ENCODE peak calls at places on chromosomes 11 and 22, in four cellular contexts. One of them, this sample, is unnamed. For H3K4me1, the result is how much of the 10 kb centered on the place peaks cover.

GRCh38 chr11:55401011-55401410 is 33.2 kb downstream of the OR4A15 start:
- DNase-seq in neural progenitor cell: no peak
- DNase-seq in right lobe of liver: no peak
- DNase-seq in cardiac muscle cell: no peak
- DNase-seq in this sample: no peak

GRCh38 chr11:69911310-69912160 is 92.3 kb upstream of the FGF3 start:
- DNase-seq in right lobe of liver: peak
- DNase-seq in neural progenitor cell: no peak
- DNase-seq in cardiac muscle cell: no peak
- DNase-seq in this sample: peak

GRCh38 chr11:2769409-2769778 is 69.6 kb upstream of the KCNQ1OT1 start:
- DNase-seq in neural progenitor cell: no peak
- DNase-seq in right lobe of liver: no peak
- DNase-seq in cardiac muscle cell: no peak
- DNase-seq in this sample: no peak

GRCh38 chr11:121699801-121700200 is 247.0 kb upstream of the SORL1-AS1 start:
- DNase-seq in right lobe of liver: no peak
- DNase-seq in cardiac muscle cell: no peak
- DNase-seq in neural progenitor cell: no peak
- DNase-seq in this sample: no peak

GRCh38 chr22:46040471-46041465 is 63.8 kb upstream of the WNT7B start:
- DNase-seq in right lobe of liver: peak
- DNase-seq in cardiac muscle cell: no peak
- DNase-seq in neural progenitor cell: no peak
- DNase-seq in this sample: peak

GRCh38 chr11:113554531-113554930 is 79.3 kb upstream of the DRD2 start:
- DNase-seq in cardiac muscle cell: no peak
- DNase-seq in right lobe of liver: no peak
- DNase-seq in neural progenitor cell: no peak
- DNase-seq in this sample: no peak

GRCh38 chr11:1162498-1163311 is 5.0 kb downstream of the MUC5AC start:
- DNase-seq in neural progenitor cell: no peak
- DNase-seq in right lobe of liver: peak
- DNase-seq in cardiac muscle cell: no peak
- DNase-seq in this sample: peak

GRCh38 chr22:36901411-36902142 is 11.9 kb upstream of the CSF2RB start:
- DNase-seq in cardiac muscle cell: no peak
- DNase-seq in right lobe of liver: no peak
- DNase-seq in neural progenitor cell: no peak
- DNase-seq in this sample: no peak

GRCh38 chr11:87301785-87302540 is 264.2 kb downstream of the TMEM135 start:
- DNase-seq in neural progenitor cell: no peak
- DNase-seq in cardiac muscle cell: no peak
- DNase-seq in right lobe of liver: no peak
- DNase-seq in this sample: no peak

GRCh38 chr11:36023922-36024321 is 80.1 kb downstream of the LDLRAD3 start:
- DNase-seq in right lobe of liver: no peak
- DNase-seq in cardiac muscle cell: peak
- DNase-seq in neural progenitor cell: no peak
- DNase-seq in this sample: no peak

GRCh38 chr11:8262552-8263108 is 1.0 kb downstream of the LMO1 start:
- DNase-seq in neural progenitor cell: peak
- DNase-seq in cardiac muscle cell: peak
- DNase-seq in right lobe of liver: peak
- DNase-seq in this sample: peak

GRCh38 chr11:2912498-2912897 is 16.7 kb downstream of the PHLDA2 start:
- DNase-seq in cardiac muscle cell: peak
- DNase-seq in neural progenitor cell: no peak
- DNase-seq in right lobe of liver: no peak
- DNase-seq in this sample: peak

GRCh38 chr11:57763568-57763967 is 2.0 kb downstream of the CTNND1 start:
- DNase-seq in cardiac muscle cell: peak
- DNase-seq in neural progenitor cell: peak
- DNase-seq in right lobe of liver: no peak
- DNase-seq in this sample: no peak

GRCh38 chr11:112852141-112852853 is 108.9 kb upstream of the NCAM1 start:
- DNase-seq in cardiac muscle cell: no peak
- DNase-seq in right lobe of liver: no peak
- DNase-seq in neural progenitor cell: no peak
- DNase-seq in this sample: no peak

GRCh38 chr11:45237666-45238348 is 48.3 kb downstream of the SYT13 start:
- DNase-seq in neural progenitor cell: peak
- DNase-seq in cardiac muscle cell: peak
- DNase-seq in right lobe of liver: no peak
- DNase-seq in this sample: no peak

GRCh38 chr11:86741489-86742435 is 58.6 kb upstream of the PRSS23 start:
- DNase-seq in cardiac muscle cell: peak
- DNase-seq in right lobe of liver: no peak
- DNase-seq in neural progenitor cell: no peak
- DNase-seq in this sample: no peak

GRCh38 chr11:98561877-98562395 is 458.8 kb upstream of the CNTN5 start:
- DNase-seq in cardiac muscle cell: no peak
- DNase-seq in right lobe of liver: no peak
- DNase-seq in neural progenitor cell: no peak
- DNase-seq in this sample: no peak

GRCh38 chr22:38214248-38215056 is 12.7 kb downstream of the MAFF start:
- DNase-seq in cardiac muscle cell: peak
- DNase-seq in neural progenitor cell: peak
- DNase-seq in right lobe of liver: peak
- DNase-seq in this sample: peak

GRCh38 chr22:38230108-38230825 is 28.5 kb downstream of the MAFF start:
- DNase-seq in neural progenitor cell: peak
- DNase-seq in right lobe of liver: no peak
- DNase-seq in cardiac muscle cell: peak
- DNase-seq in this sample: no peak

GRCh38 chr11:280762-281485 is 2.7 kb downstream of the NLRP6 start:
- DNase-seq in cardiac muscle cell: no peak
- DNase-seq in neural progenitor cell: no peak
- DNase-seq in right lobe of liver: peak
- DNase-seq in this sample: no peak

GRCh38 chr11:86372586-86372985 is 2.1 kb upstream of the CCDC81 start:
- DNase-seq in neural progenitor cell: no peak
- DNase-seq in right lobe of liver: no peak
- DNase-seq in cardiac muscle cell: no peak
- DNase-seq in this sample: no peak

GRCh38 chr11:83194284-83195175 is 1.0 kb downstream of the ANKRD42 start:
- DNase-seq in cardiac muscle cell: peak
- DNase-seq in right lobe of liver: peak
- DNase-seq in neural progenitor cell: peak
- DNase-seq in this sample: peak

GRCh38 chr22:21978564-21979386 is 3.8 kb downstream of the TOP3B start:
- DNase-seq in right lobe of liver: peak
- DNase-seq in cardiac muscle cell: no peak
- DNase-seq in neural progenitor cell: no peak
- DNase-seq in this sample: peak

GRCh38 chr11:120188831-120189455 is 21.9 kb upstream of the OAF start:
- DNase-seq in cardiac muscle cell: no peak
- DNase-seq in neural progenitor cell: no peak
- DNase-seq in right lobe of liver: no peak
- DNase-seq in this sample: peak

GRCh38 chr11:94002226-94002625 is 18.9 kb upstream of the HEPHL1 start:
- DNase-seq in right lobe of liver: no peak
- DNase-seq in neural progenitor cell: no peak
- DNase-seq in cardiac muscle cell: no peak
- DNase-seq in this sample: no peak

GRCh38 chr11:14619580-14619979 is 24.0 kb upstream of the PDE3B start:
- DNase-seq in cardiac muscle cell: no peak
- DNase-seq in neural progenitor cell: no peak
- DNase-seq in right lobe of liver: no peak
- DNase-seq in this sample: no peak
- H3K4me1 ChIP-seq in cardiac muscle cell: under half
- H3K4me1 ChIP-seq in neural progenitor cell: under half
- H3K4me1 ChIP-seq in right lobe of liver: under half
- H3K4me1 ChIP-seq in this sample: under half

GRCh38 chr22:43991316-43992020 is 32.6 kb upstream of the PARVB start:
- DNase-seq in neural progenitor cell: no peak
- DNase-seq in cardiac muscle cell: no peak
- DNase-seq in right lobe of liver: no peak
- DNase-seq in this sample: no peak

GRCh38 chr22:43994416-43994815 is 29.7 kb upstream of the PARVB start:
- DNase-seq in cardiac muscle cell: no peak
- DNase-seq in neural progenitor cell: no peak
- DNase-seq in right lobe of liver: no peak
- DNase-seq in this sample: no peak

GRCh38 chr22:43993072-43993760 is 30.9 kb upstream of the PARVB start:
- DNase-seq in neural progenitor cell: peak
- DNase-seq in right lobe of liver: no peak
- DNase-seq in cardiac muscle cell: peak
- DNase-seq in this sample: peak

GRCh38 chr22:43994006-43994405 is 30.1 kb upstream of the PARVB start:
- DNase-seq in neural progenitor cell: no peak
- DNase-seq in cardiac muscle cell: no peak
- DNase-seq in right lobe of liver: no peak
- DNase-seq in this sample: no peak

DNA sequence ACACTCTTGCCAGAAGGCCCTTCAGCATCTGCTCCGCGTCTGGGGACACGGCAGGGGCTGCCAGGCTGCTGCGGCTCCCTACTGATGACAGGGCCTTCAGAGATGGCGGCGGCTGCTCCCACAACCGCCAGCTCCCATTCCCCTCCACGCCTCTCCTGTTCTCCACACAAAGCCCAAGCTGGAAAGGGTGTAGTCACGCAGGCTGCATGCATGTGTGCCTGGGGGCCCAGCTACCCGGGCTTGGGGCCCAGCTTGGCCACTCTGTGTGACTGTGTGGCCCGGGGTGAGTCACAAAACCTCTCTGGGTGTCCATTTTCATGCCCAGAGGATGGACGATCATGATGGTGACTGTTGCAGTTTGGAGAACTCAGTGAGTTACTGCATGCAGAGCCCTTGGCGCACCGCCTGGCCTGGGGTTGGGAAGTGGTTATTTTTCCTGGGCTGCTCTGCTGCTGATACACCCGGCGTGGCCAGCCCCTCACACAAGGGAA is 31.7 kb upstream of the PARVB start:
- DNase-seq in right lobe of liver: no peak
- DNase-seq in cardiac muscle cell: peak
- DNase-seq in neural progenitor cell: no peak
- DNase-seq in this sample: no peak
- H3K27ac ChIP-seq in right lobe of liver: no peak
- H3K27ac ChIP-seq in cardiac muscle cell: no peak
- H3K27ac ChIP-seq in neural progenitor cell: no peak
- H3K27ac ChIP-seq in this sample: no peak

GRCh38 chr11:123943738-123944137 is at the start of gene OR6T1:
- DNase-seq in right lobe of liver: no peak
- DNase-seq in neural progenitor cell: no peak
- DNase-seq in cardiac muscle cell: no peak
- DNase-seq in this sample: no peak
- H3K4me1 ChIP-seq in right lobe of liver: under half
- H3K4me1 ChIP-seq in neural progenitor cell: under half
- H3K4me1 ChIP-seq in cardiac muscle cell: under half
- H3K4me1 ChIP-seq in this sample: under half

GRCh38 chr11:73077454-73077853 is 64.7 kb downstream of the FCHSD2 start:
- DNase-seq in right lobe of liver: no peak
- DNase-seq in cardiac muscle cell: no peak
- DNase-seq in neural progenitor cell: no peak
- DNase-seq in this sample: no peak
- H3K27ac ChIP-seq in right lobe of liver: no peak
- H3K27ac ChIP-seq in cardiac muscle cell: no peak
- H3K27ac ChIP-seq in neural progenitor cell: no peak
- H3K27ac ChIP-seq in this sample: no peak

DNA sequence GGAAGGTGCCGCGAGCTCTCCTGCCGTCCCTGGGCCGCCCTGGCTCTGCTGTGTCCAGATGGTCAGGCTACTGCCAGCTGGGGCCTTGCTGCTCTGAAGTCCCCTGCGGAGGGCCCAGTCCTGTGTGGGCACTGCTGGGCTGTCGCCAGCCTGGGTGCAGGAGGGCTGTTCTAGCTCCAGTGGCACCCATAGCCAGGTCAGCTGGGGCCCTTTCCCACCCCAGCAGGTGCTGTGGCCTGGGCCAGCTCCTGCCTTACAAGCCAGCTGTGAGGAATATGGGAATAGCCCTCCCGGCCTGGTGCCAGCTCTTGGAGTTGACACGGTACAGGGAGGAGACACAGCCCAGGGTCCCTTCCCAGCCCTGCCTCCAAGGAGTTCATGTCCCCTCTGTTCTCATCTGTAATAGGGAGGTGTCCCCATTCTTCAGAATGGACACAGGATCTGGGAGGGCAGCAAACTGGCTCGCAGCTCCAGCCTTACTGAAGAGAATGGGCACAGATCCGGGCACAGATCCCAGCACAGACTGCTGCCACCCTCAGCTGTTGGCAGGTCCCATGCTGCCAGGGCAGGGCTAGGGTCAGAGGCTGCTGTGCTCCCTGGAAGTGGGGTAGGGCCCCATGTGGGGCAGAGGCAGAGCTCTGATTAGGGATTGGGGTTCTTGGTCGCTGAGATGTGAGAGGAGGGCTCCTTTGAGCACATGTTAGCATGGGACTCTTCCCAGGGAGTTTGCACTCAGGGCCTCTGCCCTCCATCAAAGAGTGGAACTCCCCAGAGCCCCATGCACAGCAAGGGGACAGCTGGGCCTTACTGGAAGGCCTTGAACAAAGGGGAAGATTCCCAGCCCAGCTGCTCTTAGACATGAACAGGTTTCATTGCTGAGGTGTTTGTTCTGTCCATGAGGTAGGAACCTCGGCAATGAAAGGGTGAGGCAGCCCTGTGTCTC is 3.7 kb downstream of the DERL3 start:
- DNase-seq in neural progenitor cell: no peak
- DNase-seq in cardiac muscle cell: no peak
- DNase-seq in right lobe of liver: peak
- DNase-seq in this sample: peak
- H3K4me1 ChIP-seq in neural progenitor cell: under half
- H3K4me1 ChIP-seq in cardiac muscle cell: under half
- H3K4me1 ChIP-seq in right lobe of liver: under half
- H3K4me1 ChIP-seq in this sample: under half

GRCh38 chr11:14578551-14578956 is 58.4 kb upstream of the PSMA1 start:
- DNase-seq in cardiac muscle cell: peak
- DNase-seq in right lobe of liver: no peak
- DNase-seq in neural progenitor cell: no peak
- DNase-seq in this sample: no peak
- H3K27ac ChIP-seq in cardiac muscle cell: no peak
- H3K27ac ChIP-seq in right lobe of liver: peak
- H3K27ac ChIP-seq in neural progenitor cell: no peak
- H3K27ac ChIP-seq in this sample: no peak

DNA sequence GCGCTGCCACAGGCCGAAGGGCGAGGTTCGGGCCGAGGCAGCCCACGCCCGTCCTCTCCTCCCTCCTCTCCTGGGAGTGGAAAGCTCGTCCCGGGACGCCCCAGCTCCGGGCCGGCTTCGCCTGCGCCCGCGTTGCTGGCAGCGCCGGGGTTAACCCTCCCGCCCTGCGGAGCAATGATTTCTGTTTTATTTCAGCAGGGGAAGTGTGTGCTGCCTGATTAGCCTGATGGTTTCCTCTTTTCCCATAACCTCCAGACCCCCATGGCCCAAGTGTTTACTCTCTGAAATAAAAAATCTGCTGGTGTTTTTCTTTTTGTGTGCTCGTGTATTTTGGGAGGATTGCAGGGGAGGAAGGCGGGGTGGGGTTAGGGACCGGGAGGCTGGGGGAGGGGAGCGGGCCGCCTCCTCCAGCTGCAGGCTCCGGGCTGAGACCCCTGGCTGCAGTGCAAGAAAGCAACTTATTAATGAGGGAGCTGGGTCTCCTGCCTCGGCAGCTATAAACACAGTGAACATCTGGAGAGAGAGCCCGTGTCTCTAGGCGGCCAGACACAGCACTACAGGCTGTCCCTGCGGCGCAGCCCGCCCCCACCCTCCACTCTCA is 38.6 kb downstream of the ETS1 start:
- DNase-seq in neural progenitor cell: peak
- DNase-seq in right lobe of liver: peak
- DNase-seq in cardiac muscle cell: peak
- DNase-seq in this sample: peak
- H3K4me1 ChIP-seq in neural progenitor cell: under half
- H3K4me1 ChIP-seq in right lobe of liver: under half
- H3K4me1 ChIP-seq in cardiac muscle cell: under half
- H3K4me1 ChIP-seq in this sample: under half

GRCh38 chr11:60252208-60252566 is 9.2 kb upstream of the MS4A4E start:
- DNase-seq in right lobe of liver: no peak
- DNase-seq in neural progenitor cell: no peak
- DNase-seq in cardiac muscle cell: no peak
- DNase-seq in this sample: no peak
- H3K27ac ChIP-seq in right lobe of liver: no peak
- H3K27ac ChIP-seq in neural progenitor cell: no peak
- H3K27ac ChIP-seq in cardiac muscle cell: no peak
- H3K27ac ChIP-seq in this sample: no peak

This sample was measured in aorta.